ENCODE peak calls at places on chromosome 12, in five cellular contexts. S is heart left ventricle, Y is foreskin keratinocyte, J is heart right ventricle, R is left lung. L is an unnamed sample.

GRCh38 chr12:65918057-65918456 is 93.8 kb downstream of the HMGA2 start:
- DNase-seq in S (no peak), Y (no peak), J (no peak), R (no peak), L (no peak)

GRCh38 chr12:123041042-123041531 is 60.6 kb downstream of the ARL6IP4 start:
- DNase-seq in S (no peak), Y (no peak), J (no peak), R (no peak), L (no peak)

GRCh38 chr12:16949351-16949750 is 343.4 kb upstream of the LMO3 start:
- DNase-seq in S (no peak), Y (no peak), J (no peak), R (no peak), L (no peak)

GRCh38 chr12:130719263-130719892 is 3.3 kb upstream of the RIMBP2 start:
- DNase-seq in S (no peak), Y (no peak), J (no peak), R (no peak), L (no peak)

GRCh38 chr12:131357920-131358319 is 353.0 kb upstream of the SFSWAP start:
- DNase-seq in S (no peak), Y (no peak), J (no peak), R (no peak), L (no peak)

GRCh38 chr12:77151030-77151429 is 85.7 kb upstream of the E2F7 start:
- DNase-seq in S (no peak), Y (peak; percentile 74), J (no peak), R (no peak), L (peak; percentile 26)

GRCh38 chr12:61291647-61292046 is 968.6 kb upstream of the USP15 start:
- DNase-seq in S (no peak), Y (peak; percentile 57), J (no peak), R (no peak), L (no peak)

GRCh38 chr12:104294845-104295674 is 8.5 kb upstream of the EID3 start:
- DNase-seq in S (no peak), Y (peak; percentile 39), J (no peak), R (no peak), L (no peak)

GRCh38 chr12:95335948-95336347 is 118.3 kb downstream of the VEZT start:
- DNase-seq in S (no peak), Y (no peak), J (no peak), R (no peak), L (no peak)

GRCh38 chr12:121537814-121538698 is 42.8 kb downstream of the KDM2B start:
- DNase-seq in S (peak; percentile 28), Y (no peak), J (peak; percentile 42), R (no peak), L (no peak)

GRCh38 chr12:6416596-6416995 is 28.2 kb upstream of the CD27 start:
- DNase-seq in S (no peak), Y (no peak), J (no peak), R (no peak), L (no peak)

GRCh38 chr12:2177003-2177402 is 124.2 kb downstream of the CACNA1C start:
- DNase-seq in S (no peak), Y (no peak), J (no peak), R (no peak), L (no peak)

GRCh38 chr12:56714431-56714929 is 10.6 kb downstream of the NACA start:
- DNase-seq in S (no peak), Y (no peak), J (no peak), R (no peak), L (peak; percentile 16)

GRCh38 chr12:121334513-121335343 is 17.5 kb downstream of the ANAPC5 start:
- DNase-seq in S (no peak), Y (peak; percentile 52), J (no peak), R (no peak), L (peak; percentile 14)

GRCh38 chr12:130632582-130633174 is 83.4 kb downstream of the RIMBP2 start:
- DNase-seq in S (no peak), Y (no peak), J (no peak), R (no peak), L (no peak)

GRCh38 chr12:90368081-90368480 is 586.9 kb downstream of the CCER1 start:
- DNase-seq in S (no peak), Y (no peak), J (no peak), R (no peak), L (no peak)

GRCh38 chr12:89206375-89206774 is 145.9 kb downstream of the DUSP6 start:
- DNase-seq in S (no peak), Y (no peak), J (no peak), R (no peak), L (no peak)

GRCh38 chr12:49109631-49110172 is 945 bp downstream of the LMBR1L start:
- DNase-seq in S (no peak), Y (no peak), J (no peak), R (no peak), L (no peak)

GRCh38 chr12:42481368-42481767 is 108.2 kb downstream of the PRICKLE1 start:
- DNase-seq in S (no peak), Y (no peak), J (no peak), R (no peak), L (no peak)

GRCh38 chr12:82627799-82628198 is 58.9 kb upstream of the TMTC2 start:
- DNase-seq in S (no peak), Y (peak; percentile 43), J (no peak), R (no peak), L (no peak)

GRCh38 chr12:86914716-86915115 is 658.5 kb upstream of the MGAT4C start:
- DNase-seq in S (no peak), Y (peak; percentile 36), J (no peak), R (no peak), L (peak; percentile 0)

GRCh38 chr12:64733857-64734256 is 25.3 kb downstream of the GNS start:
- DNase-seq in S (peak; percentile 73), Y (peak; percentile 88), J (peak; percentile 45), R (no peak), L (peak; percentile 82)

GRCh38 chr12:64731683-64732082 is 27.5 kb downstream of the GNS start:
- DNase-seq in S (no peak), Y (no peak), J (no peak), R (no peak), L (no peak)

GRCh38 chr12:64729909-64730584 is 29.2 kb downstream of the GNS start:
- DNase-seq in S (no peak), Y (no peak), J (no peak), R (no peak), L (no peak)

GRCh38 chr12:64735447-64735846 is 23.8 kb downstream of the GNS start:
- DNase-seq in S (no peak), Y (no peak), J (no peak), R (no peak), L (no peak)

GRCh38 chr12:64730585-64730964 is 28.6 kb downstream of the GNS start:
- DNase-seq in S (no peak), Y (no peak), J (no peak), R (no peak), L (no peak)
- H3K27ac ChIP-seq in S (no peak overlapping the region), Y (no peak overlapping the region), J (peak overlapping the region; percentile 83), R (no peak overlapping the region), L (no peak overlapping the region)

GRCh38 chr12:12456637-12457036 is 99.8 kb downstream of the BORCS5 start:
- DNase-seq in S (no peak), Y (no peak), J (no peak), R (no peak), L (no peak)
- H3K27ac ChIP-seq in S (no peak overlapping the region), Y (no peak overlapping the region), J (peak overlapping the region; percentile 70), R (peak overlapping the region; percentile 49), L (no peak overlapping the region)

GRCh38 chr12:27296674-27297073 is 36.0 kb upstream of the BMAL2 start:
- DNase-seq in S (no peak), Y (no peak), J (no peak), R (no peak), L (no peak)

GRCh38 chr12:27291862-27292261 is 40.8 kb upstream of the BMAL2 start:
- DNase-seq in S (no peak), Y (no peak), J (no peak), R (no peak), L (no peak)

GRCh38 chr12:27292718-27293117 is 39.9 kb upstream of the BMAL2 start:
- DNase-seq in S (no peak), Y (no peak), J (no peak), R (no peak), L (no peak)

GRCh38 chr12:27290501-27291168 is 42.0 kb upstream of the BMAL2 start:
- DNase-seq in S (no peak), Y (no peak), J (no peak), R (no peak), L (no peak)

DNA sequence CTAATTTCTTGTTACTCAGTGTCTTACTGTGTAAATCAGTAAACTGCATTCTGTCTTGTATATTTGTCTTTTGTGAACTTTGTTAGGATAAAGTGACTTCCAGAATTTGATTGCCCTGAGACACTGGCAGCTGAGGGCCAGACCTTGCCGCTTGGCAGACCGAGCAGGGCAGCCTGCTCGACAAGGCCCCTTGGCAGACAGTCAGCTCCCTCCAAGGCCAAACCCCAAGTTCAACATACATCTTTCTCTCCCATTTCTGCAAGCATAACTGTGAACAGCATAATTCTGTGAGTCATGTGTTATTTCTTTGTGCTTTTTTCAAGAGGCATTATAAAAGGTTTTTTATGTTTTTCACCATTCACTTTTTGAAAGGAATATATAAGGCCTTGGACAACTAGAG is 39.2 kb upstream of the BMAL2 start:
- DNase-seq in S (peak; percentile 53), Y (no peak), J (no peak), R (no peak), L (no peak)
- H3K27ac ChIP-seq in S (peak overlapping the region; percentile 55), Y (no peak overlapping the region), J (peak overlapping the region; percentile 12), R (no peak overlapping the region), L (no peak overlapping the region)

DNA sequence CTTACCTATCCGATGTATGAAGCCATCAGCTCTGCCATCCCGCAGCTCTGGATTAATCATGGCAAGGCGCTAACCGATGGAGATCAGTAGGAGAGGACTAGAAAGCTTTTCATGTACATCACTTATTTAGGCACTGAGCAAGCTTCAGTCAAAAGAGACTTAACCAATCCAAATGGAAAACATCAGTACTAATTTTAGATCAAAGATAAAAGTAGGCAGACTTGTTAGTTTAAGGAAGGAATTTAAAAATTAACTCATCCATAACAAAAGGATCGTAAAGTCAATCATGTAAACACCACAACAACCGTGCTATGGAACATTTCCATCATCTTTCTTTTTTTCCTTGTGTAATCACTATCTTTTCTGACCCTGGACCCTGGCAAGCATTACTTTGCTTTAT is at the start of gene CLEC2A:
- DNase-seq in S (no peak), Y (no peak), J (no peak), R (no peak), L (no peak)
- H3K27ac ChIP-seq in S (no peak within 1 kb of the TSS), Y (no peak within 1 kb of the TSS), J (no peak within 1 kb of the TSS), R (no peak within 1 kb of the TSS), L (no peak within 1 kb of the TSS)

DNA sequence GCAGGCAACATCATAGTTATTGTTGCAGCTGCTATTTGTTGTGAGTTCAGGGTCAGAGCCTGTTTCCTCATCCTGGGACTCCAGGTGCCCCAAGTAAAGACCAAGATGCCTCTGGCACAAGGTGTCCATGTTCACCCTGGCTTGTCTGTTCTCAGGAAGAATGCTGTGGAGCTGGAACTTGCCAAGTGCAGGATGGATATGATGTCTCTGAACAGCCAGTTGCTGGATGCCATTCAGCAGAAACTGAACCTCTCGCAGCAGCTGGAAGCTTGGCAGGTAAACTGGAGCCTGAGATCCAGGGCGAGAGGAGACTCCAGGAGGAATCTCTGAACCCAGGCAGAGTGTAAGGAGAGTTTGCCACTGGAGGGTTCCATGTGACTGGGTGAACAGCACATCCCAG is 26.8 kb downstream of the RAB35 start:
- DNase-seq in S (no peak), Y (no peak), J (no peak), R (no peak), L (no peak)
- H3K27ac ChIP-seq in S (no peak overlapping the region), Y (no peak overlapping the region), J (no peak overlapping the region), R (no peak overlapping the region), L (no peak overlapping the region)